ENCODE peak calls at places on chromosomes 3 and 15, in six cellular contexts. P is PC-3, X is MM.1S, B is mammary epithelial cell, M is IMR-90, O is hepatocyte. Y is an unnamed sample.

GRCh38 chr3:175486255-175486654 is 627.1 kb downstream of the NAALADL2 start:
- DNase-seq in O (no peak), M (no peak), P (no peak), X (no peak), B (no peak), Y (no peak)

GRCh38 chr3:43162573-43163084 is 56.8 kb upstream of the POMGNT2 start:
- DNase-seq in B (no peak), O (no peak), P (no peak), M (no peak), X (peak; percentile 79), Y (no peak)

GRCh38 chr3:68893600-68894239 is 38.6 kb downstream of the TAFA4 start:
- DNase-seq in B (peak; percentile 16), M (peak; percentile 44), X (peak; percentile 58), P (peak; percentile 49), O (peak; percentile 48), Y (peak; percentile 65)

GRCh38 chr3:124451655-124452317 is 278.5 kb upstream of the UMPS start:
- DNase-seq in B (no peak), X (peak; percentile 34), M (no peak), P (no peak), O (no peak), Y (no peak)

GRCh38 chr15:101276501-101277037 is 716 bp downstream of the SELENOS start:
- DNase-seq in M (peak; percentile 47), X (peak; percentile 83), O (peak; percentile 59), B (peak; percentile 20), P (peak; percentile 37), Y (no peak)

GRCh38 chr15:96327155-96327741 is 3.3 kb upstream of the NR2F2 start:
- DNase-seq in P (peak; percentile 90), B (peak; percentile 81), O (peak; percentile 86), M (peak; percentile 93), X (peak; percentile 88), Y (peak; percentile 97)

GRCh38 chr3:179615458-179616173 is 11.0 kb downstream of the NDUFB5 start:
- DNase-seq in P (no peak), X (no peak), O (no peak), M (peak; percentile 10), B (no peak), Y (peak; percentile 43)

GRCh38 chr3:196624907-196625306 is 14.6 kb upstream of the NRROS start:
- DNase-seq in X (no peak), B (no peak), P (no peak), O (no peak), M (no peak), Y (no peak)

GRCh38 chr3:162719684-162720341 is 1223.2 kb downstream of the OTOL1 start:
- DNase-seq in B (peak; percentile 67), X (no peak), M (peak; percentile 97), O (peak; percentile 22), P (peak; percentile 98), Y (peak; percentile 94)

GRCh38 chr3:53860196-53860595 is 13.8 kb downstream of the IL17RB start:
- DNase-seq in O (no peak), B (no peak), X (no peak), M (no peak), P (no peak), Y (no peak)

GRCh38 chr3:146163584-146163983 is 2.6 kb upstream of the PLOD2 start:
- DNase-seq in M (peak; percentile 94), O (no peak), B (peak; percentile 91), X (no peak), P (peak; percentile 99), Y (peak; percentile 97)

GRCh38 chr15:69098688-69099087 is 61.7 kb upstream of the GLCE start:
- DNase-seq in P (no peak), O (no peak), M (no peak), X (no peak), B (no peak), Y (no peak)

GRCh38 chr3:62718011-62718410 is 157.2 kb downstream of the CADPS start:
- DNase-seq in M (no peak), X (no peak), P (no peak), B (peak; percentile 37), O (no peak), Y (peak; percentile 65)

GRCh38 chr15:58604455-58604923 is 145.0 kb downstream of the ADAM10 start:
- DNase-seq in X (no peak), O (peak; percentile 41), M (no peak), B (no peak), P (peak; percentile 81), Y (no peak)

GRCh38 chr3:170488802-170489201 is 70.1 kb downstream of the CLDN11 start:
- DNase-seq in O (peak; percentile 50), X (no peak), B (peak; percentile 89), M (peak; percentile 78), P (peak; percentile 71), Y (no peak)

GRCh38 chr3:170532573-170532972 is 53.3 kb downstream of the SLC7A14 start:
- DNase-seq in B (no peak), O (no peak), X (peak; percentile 24), M (no peak), P (no peak), Y (no peak)

GRCh38 chr15:27492021-27492621 is 521.1 kb downstream of the GABRG3 start:
- DNase-seq in O (no peak), P (no peak), X (no peak), B (no peak), M (peak; percentile 1), Y (peak; percentile 97)

GRCh38 chr3:42690191-42690590 is 4.9 kb downstream of the KLHL40 start:
- DNase-seq in O (no peak), B (no peak), X (no peak), M (no peak), P (no peak), Y (no peak)

GRCh38 chr15:66865622-66866611 is 163.9 kb downstream of the SMAD6 start:
- DNase-seq in O (no peak), M (no peak), X (peak; percentile 9), B (no peak), P (no peak), Y (no peak)

GRCh38 chr3:132145833-132146232 is 111.0 kb upstream of the CPNE4 start:
- DNase-seq in O (no peak), X (no peak), P (no peak), M (peak; percentile 18), B (no peak), Y (peak; percentile 7)

GRCh38 chr15:85707519-85708338 is 87.0 kb downstream of the KLHL25 start:
- DNase-seq in P (no peak), X (peak; percentile 59), O (peak; percentile 76), B (no peak), M (peak; percentile 51), Y (peak; percentile 47)

GRCh38 chr3:45041666-45042065 is 15.6 kb downstream of the CLEC3B start:
- DNase-seq in P (no peak), X (peak; percentile 39), B (no peak), M (no peak), O (no peak), Y (no peak)

DNA sequence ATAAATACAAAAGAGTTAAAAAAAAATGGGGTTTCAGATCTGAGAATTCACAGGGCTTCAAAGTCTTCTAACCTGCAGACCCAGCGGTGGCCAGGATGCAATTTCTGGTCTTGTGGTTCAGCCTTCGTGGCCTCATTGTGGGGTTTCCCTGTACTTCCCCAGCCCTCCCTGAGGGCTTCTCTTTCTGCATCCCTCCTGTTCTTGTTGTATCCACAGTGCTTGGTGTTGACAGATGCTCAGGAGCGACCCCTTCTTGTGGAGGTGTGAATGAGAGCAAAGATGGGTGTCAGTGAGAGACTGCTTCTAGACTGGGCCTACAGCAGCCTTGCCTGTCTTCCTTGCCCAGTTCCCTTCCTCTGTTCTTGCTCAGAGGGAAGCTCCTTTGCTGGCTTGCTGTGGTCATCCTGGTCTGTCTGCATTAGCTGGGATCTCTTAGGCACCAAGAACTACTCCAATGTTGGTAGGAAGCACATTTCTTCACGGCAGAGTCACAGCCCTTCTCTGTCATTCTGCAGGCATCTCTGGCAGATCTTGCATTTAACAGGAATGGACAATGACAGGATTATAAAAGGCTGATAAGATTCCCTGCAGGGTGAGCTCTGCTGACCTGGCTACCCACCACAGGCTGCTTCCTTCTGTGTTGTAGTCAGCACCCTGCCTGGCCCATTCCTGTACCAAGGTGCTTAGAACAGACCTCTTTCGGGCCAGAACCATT is 317.8 kb upstream of the C2CD4B start:
- DNase-seq in P (peak; percentile 5), O (peak; percentile 31), M (peak; percentile 65), X (peak; percentile 8), B (peak; percentile 35), Y (no peak)
- TF ChIP-seq CTCF in P (peak; percentile 36), O (peak; percentile 19), M (peak; percentile 19), X (no peak), B (peak; percentile 14), Y (no peak)

DNA sequence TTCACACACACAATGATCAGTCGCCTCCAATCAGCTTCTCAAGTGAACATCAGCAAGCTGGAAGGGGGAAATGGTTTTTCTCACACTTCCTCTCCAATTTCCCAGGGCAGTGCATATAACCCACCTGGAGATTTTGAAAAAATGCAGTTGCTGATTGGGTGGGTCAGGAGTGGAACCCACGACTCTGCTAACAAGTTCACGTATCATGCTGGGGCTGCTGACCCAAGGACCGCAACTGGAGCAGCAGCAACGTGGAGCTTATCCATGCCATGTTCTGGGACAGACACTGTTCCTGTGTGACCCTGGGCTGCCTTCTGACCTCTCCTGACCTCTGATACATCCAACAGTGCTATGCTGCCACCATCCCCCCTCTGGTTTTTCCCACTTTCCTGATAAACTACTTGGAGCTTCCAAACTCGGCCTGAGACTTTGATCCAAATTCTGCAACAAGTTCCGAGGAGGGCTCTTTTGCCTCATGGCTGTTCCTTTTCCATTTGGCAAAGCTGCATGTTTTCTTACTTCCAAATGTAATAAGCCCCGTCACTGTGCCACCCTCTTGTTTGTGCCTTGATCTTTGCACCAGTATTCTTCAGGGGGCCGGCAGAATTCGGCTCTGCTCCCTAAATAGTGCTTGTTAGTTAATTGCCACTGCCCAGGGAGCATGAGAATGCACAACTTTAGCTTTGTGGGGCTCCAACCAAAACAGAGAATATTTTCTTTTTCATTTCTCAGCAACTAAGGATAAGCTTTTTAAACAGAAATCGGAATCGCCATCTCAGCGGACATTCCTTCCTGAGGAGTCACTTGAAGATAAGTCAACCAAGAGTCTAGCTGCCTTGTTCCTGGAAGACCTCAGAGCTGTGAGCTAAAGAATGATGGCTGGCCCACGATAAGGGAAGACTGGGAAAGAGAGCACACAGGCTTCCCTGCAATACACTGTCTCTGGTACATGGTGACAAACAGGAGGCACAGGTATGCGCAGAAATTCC is 106.3 kb downstream of the LRIG1 start:
- DNase-seq in O (no peak), M (peak; percentile 71), X (no peak), P (no peak), B (no peak), Y (peak; percentile 93)
- H2AFZ ChIP-seq in O (no peak overlapping the region), M (no peak overlapping the region), X (no peak overlapping the region), P (no peak overlapping the region), B (no peak overlapping the region), Y (no peak overlapping the region)

GRCh38 chr3:46976326-46977190 is at the start of gene CCDC12:
- DNase-seq in P (peak; percentile 98), X (peak; percentile 98), O (peak; percentile 97), M (peak; percentile 99), B (peak; percentile 98), Y (peak; percentile 99)

GRCh38 chr3:46979958-46980497 is 562 bp downstream of the NBEAL2 start:
- DNase-seq in B (no peak), M (no peak), P (no peak), O (no peak), X (no peak), Y (no peak)

GRCh38 chr3:46977811-46978195 is 1.3 kb upstream of the CCDC12 start:
- DNase-seq in P (no peak), M (no peak), B (no peak), X (no peak), O (no peak), Y (no peak)

GRCh38 chr3:46978381-46978780 is 1.1 kb upstream of the NBEAL2 start:
- DNase-seq in X (no peak), M (no peak), B (no peak), O (no peak), P (no peak), Y (no peak)

GRCh38 chr3:46978985-46979944 is at the start of gene NBEAL2:
- DNase-seq in X (peak; percentile 97), B (peak; percentile 91), P (peak; percentile 94), M (peak; percentile 84), O (peak; percentile 97), Y (peak; percentile 88)
- TF ChIP-seq CTCF in X (no peak), B (no peak), P (no peak), M (peak; percentile 13), O (peak; percentile 5), Y (no peak)

GRCh38 chr3:25235033-25235432 is 193.0 kb upstream of the RARB start:
- DNase-seq in B (no peak), M (no peak), X (no peak), P (no peak), O (peak; percentile 17), Y (peak; percentile 35)
- H2AFZ ChIP-seq in B (no peak overlapping the region), M (no peak overlapping the region), X (no peak overlapping the region), P (no peak overlapping the region), O (no peak overlapping the region), Y (no peak overlapping the region)